ENCODE peak calls at places on chromosome 7, in four cellular contexts. Z is sigmoid colon, X is upper lobe of left lung, W is A549. A is an unnamed sample.

GRCh38 chr7:107891619-107892366 is 810 bp downstream of the DLD start:
- DNase-seq in Z (no peak), X (no peak), W (no peak), A (no peak)

GRCh38 chr7:150451097-150451793 is 815 bp downstream of the GIMAP8 start:
- DNase-seq in W (no peak), X (peak; percentile 81), Z (peak; percentile 78), A (peak; percentile 40)

GRCh38 chr7:80644054-80644453 is 5.6 kb downstream of the CD36 start:
- DNase-seq in Z (no peak), X (no peak), W (no peak), A (no peak)

GRCh38 chr7:104296266-104296665 is 32.1 kb upstream of the LHFPL3 start:
- DNase-seq in W (no peak), X (no peak), Z (no peak), A (no peak)

GRCh38 chr7:2626498-2627117 is 5.2 kb upstream of the TTYH3 start:
- DNase-seq in Z (peak; percentile 83), W (no peak), X (no peak), A (no peak)

GRCh38 chr7:69654849-69655707 is 56.8 kb downstream of the AUTS2 start:
- DNase-seq in X (no peak), W (no peak), Z (no peak), A (no peak)

GRCh38 chr7:142866361-142867096 is 11.7 kb downstream of the EPHB6 start:
- DNase-seq in Z (no peak), X (no peak), W (peak; percentile 67), A (no peak)

GRCh38 chr7:2796358-2797352 is 47.5 kb downstream of the GNA12 start:
- DNase-seq in X (no peak), Z (peak; percentile 91), W (no peak), A (peak; percentile 80)

GRCh38 chr7:153276394-153276793 is 516.8 kb downstream of the ACTR3B start:
- DNase-seq in X (no peak), Z (no peak), W (no peak), A (no peak)

DNA sequence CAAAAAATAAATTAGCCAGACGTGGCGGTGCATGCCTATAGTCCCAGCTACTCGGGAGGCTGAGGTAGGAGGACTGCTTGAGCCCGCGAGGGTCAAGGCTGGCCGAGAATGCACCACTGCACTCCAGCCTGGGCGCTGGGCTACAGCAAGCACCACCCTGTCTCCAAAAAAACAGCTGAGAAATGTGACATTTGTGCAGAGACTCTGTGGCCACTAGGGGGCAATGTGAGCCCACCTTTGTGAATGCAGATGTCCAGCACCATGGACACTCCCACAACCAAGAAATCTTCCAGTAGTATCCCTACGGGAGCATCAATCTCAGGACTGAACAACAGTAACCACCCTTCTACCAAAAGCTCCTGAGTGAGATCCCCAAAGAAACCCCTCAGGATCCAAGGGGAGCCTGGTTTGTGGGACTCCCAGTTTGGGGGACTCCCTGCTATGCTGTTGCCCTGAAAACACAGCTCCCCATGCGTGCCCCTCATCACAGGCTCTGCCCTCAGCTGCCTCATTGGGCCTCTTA is 6.3 kb upstream of the AHCYL2 start:
- DNase-seq in X (peak; percentile 82), W (peak; percentile 93), Z (peak; percentile 90), A (peak; percentile 80)
- TF ChIP-seq EP300 in X (no peak), W (no peak), Z (no peak), A (no peak)

GRCh38 chr7:148286150-148286549 is 304.4 kb upstream of the C7orf33 start:
- DNase-seq in Z (no peak), X (no peak), W (no peak), A (no peak)
- TF ChIP-seq CTCF in Z (no peak), X (no peak), W (peak; percentile 42), A (no peak)

DNA sequence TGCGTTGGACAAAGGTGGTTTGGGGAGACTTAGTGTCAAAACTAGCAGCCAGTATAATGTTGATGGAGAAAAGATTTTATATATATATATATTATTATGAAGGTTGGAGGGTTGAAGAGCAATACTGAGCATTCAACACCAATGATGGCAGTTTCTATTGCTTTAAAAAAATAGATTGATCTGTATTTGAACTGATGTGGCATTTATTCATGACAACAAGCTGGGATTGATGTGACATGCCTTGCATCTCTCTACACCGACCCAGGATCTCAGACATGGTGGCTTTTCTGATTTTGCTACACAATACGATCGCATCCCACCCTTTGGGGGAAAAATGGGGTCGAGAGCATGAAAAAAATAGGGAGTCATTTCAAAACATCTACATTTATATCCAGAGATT is 175.4 kb downstream of the POU6F2 start:
- DNase-seq in W (no peak), Z (no peak), X (no peak), A (no peak)
- TF ChIP-seq EP300 in W (no peak), Z (no peak), X (no peak), A (no peak)

GRCh38 chr7:44431091-44431608 is 59.3 kb downstream of the NUDCD3 start:
- DNase-seq in Z (no peak), W (no peak), X (no peak), A (no peak)
- TF ChIP-seq CTCF in Z (no peak), W (no peak), X (no peak), A (no peak)

GRCh38 chr7:105454921-105455320 is 66.2 kb upstream of the SRPK2 start:
- DNase-seq in W (no peak), X (no peak), Z (no peak), A (no peak)
- TF ChIP-seq EP300 in W (no peak), X (no peak), Z (no peak), A (no peak)

GRCh38 chr7:37208528-37208927 is 240.1 kb downstream of the ELMO1 start:
- DNase-seq in W (peak; percentile 25), X (peak; percentile 61), Z (peak; percentile 93), A (peak; percentile 82)
- TF ChIP-seq CTCF in W (peak; percentile 49), X (peak; percentile 49), Z (no peak), A (peak; percentile 35)

A was measured in tibial nerve.